ENCODE peak calls at places on chromosomes 6 and 20, in seven cellular contexts. V is K562, N is GM12891, J is HCT116, B is endothelial cell of umbilical vein, Q is sigmoid colon, H is stomach. X is an unnamed sample.

GRCh38 chr6:36963451-36964290 is 9.1 kb downstream of the PI16 start:
- DNase-seq in V (no peak), N (peak), J (no peak), B (no peak), Q (no peak), H (no peak), X (no peak)

GRCh38 chr20:57167971-57168693 is 98.3 kb downstream of the BMP7 start:
- DNase-seq in V (no peak), N (no peak), J (peak), B (no peak), Q (peak), H (no peak), X (no peak)

GRCh38 chr6:54716869-54717268 is 129.7 kb upstream of the FAM83B start:
- DNase-seq in V (no peak), N (no peak), J (no peak), B (no peak), Q (no peak), H (no peak), X (no peak)

GRCh38 chr6:10418862-10419748 is 4.2 kb upstream of the TFAP2A start:
- DNase-seq in V (peak), N (no peak), J (no peak), B (no peak), Q (no peak), H (no peak), X (peak)

GRCh38 chr6:9173229-9173628 is 737.9 kb upstream of the SLC35B3 start:
- DNase-seq in V (no peak), N (no peak), J (no peak), B (no peak), Q (no peak), H (no peak), X (no peak)

GRCh38 chr6:6319947-6320811 is at the start of gene F13A1:
- DNase-seq in V (no peak), N (no peak), J (no peak), B (no peak), Q (no peak), H (no peak), X (no peak)

GRCh38 chr6:70413829-70414494 is 654 bp downstream of the FAM135A start:
- DNase-seq in V (peak), N (no peak), J (no peak), B (peak), Q (no peak), H (no peak), X (no peak)

GRCh38 chr6:21856844-21857243 is 263.3 kb downstream of the SOX4 start:
- DNase-seq in V (no peak), N (no peak), J (no peak), B (no peak), Q (no peak), H (no peak), X (no peak)

GRCh38 chr6:136290406-136291010 is 862 bp upstream of the BCLAF1 start:
- DNase-seq in V (peak), N (peak), J (peak), B (peak), Q (peak), H (peak), X (peak)

GRCh38 chr6:56450882-56451739 is 191.6 kb downstream of the DST start:
- DNase-seq in V (no peak), N (no peak), J (no peak), B (peak), Q (peak), H (peak), X (no peak)

GRCh38 chr6:21949211-21949801 is 347.5 kb downstream of the PRL start:
- DNase-seq in V (no peak), N (no peak), J (no peak), B (no peak), Q (no peak), H (no peak), X (no peak)

GRCh38 chr6:147131728-147132127 is 72.5 kb upstream of the STXBP5 start:
- DNase-seq in V (no peak), N (no peak), J (no peak), B (no peak), Q (no peak), H (no peak), X (no peak)

GRCh38 chr20:58720890-58721289 is 28.3 kb downstream of the NPEPL1 start:
- DNase-seq in V (no peak), N (no peak), J (no peak), B (no peak), Q (no peak), H (no peak), X (peak)

GRCh38 chr20:6164421-6165341 is 41.9 kb upstream of the FERMT1 start:
- DNase-seq in V (no peak), N (no peak), J (peak), B (no peak), Q (no peak), H (no peak), X (no peak)

GRCh38 chr20:50475879-50476292 is 34.3 kb upstream of the PTPN1 start:
- DNase-seq in V (peak), N (no peak), J (no peak), B (peak), Q (no peak), H (peak), X (no peak)

GRCh38 chr20:50672400-50673145 is 18.8 kb downstream of the RIPOR3 start:
- DNase-seq in V (no peak), N (no peak), J (no peak), B (no peak), Q (no peak), H (no peak), X (no peak)

GRCh38 chr6:123529843-123530242 is 106.9 kb downstream of the TRDN start:
- DNase-seq in V (peak), N (no peak), J (no peak), B (no peak), Q (no peak), H (no peak), X (no peak)

GRCh38 chr20:10523438-10523837 is 88.3 kb downstream of the SLX4IP start:
- DNase-seq in V (no peak), N (no peak), J (no peak), B (no peak), Q (peak), H (no peak), X (no peak)

GRCh38 chr6:169171951-169172350 is 81.7 kb downstream of the THBS2 start:
- DNase-seq in V (no peak), N (no peak), J (no peak), B (no peak), Q (no peak), H (no peak), X (no peak)

GRCh38 chr6:53851561-53851960 is 56.8 kb downstream of the LRRC1 start:
- DNase-seq in V (no peak), N (no peak), J (no peak), B (no peak), Q (no peak), H (no peak), X (no peak)

GRCh38 chr6:16316741-16317251 is 78.4 kb downstream of the GMPR start:
- DNase-seq in V (peak), N (no peak), J (peak), B (peak), Q (no peak), H (no peak), X (no peak)

GRCh38 chr6:109834131-109834530 is 143.0 kb downstream of the FIG4 start:
- DNase-seq in V (no peak), N (no peak), J (no peak), B (no peak), Q (no peak), H (no peak), X (no peak)

DNA sequence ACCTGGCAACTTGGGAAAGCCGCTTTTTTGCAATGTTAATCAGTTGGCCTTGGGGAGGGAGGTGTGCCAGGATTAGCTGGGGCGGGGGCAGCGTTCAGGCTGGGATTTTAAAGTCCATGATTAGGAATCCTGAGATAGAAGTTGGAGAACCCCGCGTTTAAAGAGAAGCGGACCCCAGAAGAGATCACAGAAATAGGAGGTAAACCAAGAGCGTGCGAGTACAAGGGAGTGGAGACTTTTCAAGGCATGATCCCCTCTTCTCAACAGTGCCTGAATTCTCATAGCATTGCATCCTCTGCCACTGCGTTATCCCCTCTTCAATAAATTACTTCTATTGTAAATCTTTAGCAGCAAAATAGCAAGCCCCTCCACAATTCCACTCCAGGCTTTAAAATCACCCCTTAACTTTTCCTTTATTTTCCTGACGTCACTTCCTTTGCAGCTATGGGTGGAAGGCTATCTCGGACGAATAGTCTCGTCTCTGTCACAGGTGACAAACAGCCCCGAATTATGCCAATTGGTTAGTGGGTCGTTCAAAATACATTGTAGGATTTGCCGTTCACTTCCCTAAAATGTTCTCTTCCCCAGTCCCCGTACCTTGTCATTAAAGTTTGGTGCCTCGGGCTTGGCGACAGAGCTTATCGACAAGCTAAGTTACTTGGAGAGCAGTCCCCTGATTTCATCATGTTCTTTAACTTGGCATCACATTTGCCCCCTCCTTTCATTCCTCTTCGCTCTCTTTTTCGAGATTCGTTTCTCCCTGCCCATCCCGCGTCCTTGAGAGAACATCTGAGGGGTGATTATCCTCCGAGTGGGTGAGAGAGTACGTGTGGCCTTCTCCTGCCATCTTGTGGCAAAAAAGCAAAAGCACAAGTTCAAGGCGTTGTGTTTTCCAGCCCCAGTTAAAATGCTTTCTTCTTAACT is 17.1 kb downstream of the OR2B2 start:
- DNase-seq in V (peak), N (no peak), J (peak), B (peak), Q (peak), H (peak), X (no peak)
- TF ChIP-seq POLR2A in V (peak), N (no peak), J (peak), B (peak), Q (peak), H (no peak), X (peak)

DNA sequence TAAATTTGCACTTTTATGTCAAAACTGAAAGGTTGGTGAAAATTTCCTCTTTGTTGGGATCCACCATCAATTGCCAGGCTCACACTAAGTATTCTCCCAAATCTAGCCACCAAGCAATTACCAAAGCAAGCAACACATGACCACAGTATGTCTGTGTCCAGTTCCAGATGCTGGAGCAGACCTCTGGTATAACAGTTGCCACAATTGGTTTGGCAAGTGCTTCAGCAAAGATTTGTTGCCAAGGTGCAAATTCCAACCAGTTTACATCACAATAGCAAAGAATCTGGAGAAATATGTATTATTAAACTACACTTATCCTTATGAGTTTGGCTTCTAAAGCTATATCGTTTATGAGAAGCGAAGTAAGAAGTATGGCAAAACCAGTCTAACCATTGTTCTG is 6.4 kb downstream of the GTF2H5 start:
- DNase-seq in V (no peak), N (no peak), J (no peak), B (peak), Q (no peak), H (no peak), X (peak)
- TF ChIP-seq POLR2AphosphoS5 in V (no peak), N (no peak), J (no peak), B (no peak), Q (no peak), H (no peak), X (no peak)

GRCh38 chr6:43687437-43688347 is at the start of gene MRPS18A:
- DNase-seq in V (peak), N (peak), J (peak), B (peak), Q (peak), H (peak), X (peak)
- TF ChIP-seq POLR2A in V (peak), N (peak), J (peak), B (peak), Q (peak), H (no peak), X (peak)

DNA sequence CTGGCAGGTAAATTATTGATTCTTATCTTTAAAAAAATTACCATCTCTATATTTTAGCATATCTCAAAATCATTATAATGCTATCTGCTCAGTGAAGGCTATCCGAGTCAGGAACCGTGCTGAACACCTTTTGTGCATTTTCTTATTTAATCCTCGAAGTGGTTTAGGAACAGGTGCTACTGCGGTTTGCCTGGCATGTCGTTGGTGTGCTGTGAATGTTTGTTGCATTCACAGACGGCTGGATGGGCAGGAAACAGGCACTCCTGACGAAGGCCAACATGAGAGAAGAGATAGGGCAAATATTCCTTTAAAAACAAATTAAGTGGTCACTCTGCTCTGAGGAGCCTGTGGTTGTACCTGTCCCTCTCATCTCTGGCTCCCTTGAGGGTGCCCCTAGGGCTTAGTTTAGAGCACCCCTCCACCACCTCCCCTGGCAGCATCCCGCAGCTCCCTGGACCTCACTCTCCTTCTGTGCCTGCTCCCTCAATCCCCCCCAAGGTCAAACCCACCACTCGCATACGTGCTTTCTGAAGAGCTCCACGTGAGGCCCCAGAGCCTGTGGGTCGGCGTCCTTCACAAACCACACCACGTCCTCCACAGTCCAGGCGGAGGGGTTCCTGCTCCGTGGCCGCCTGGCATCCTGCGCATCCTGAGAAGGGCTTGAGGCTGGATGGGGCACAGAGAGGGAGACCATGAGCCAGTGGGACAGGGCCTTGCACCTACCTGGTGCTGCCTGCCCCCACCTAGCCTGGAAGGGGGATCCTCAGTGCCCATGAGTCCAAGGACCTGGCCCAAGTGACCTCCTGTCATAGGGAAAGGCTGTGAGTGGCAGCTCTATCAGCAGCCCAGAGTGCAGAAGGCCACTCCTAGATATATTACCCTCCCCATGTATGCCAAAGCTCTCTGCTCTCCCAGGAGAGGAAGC is 116.5 kb downstream of the SCML4 start:
- DNase-seq in V (no peak), N (no peak), J (no peak), B (no peak), Q (no peak), H (no peak), X (no peak)
- TF ChIP-seq POLR2AphosphoS5 in V (no peak), N (no peak), J (no peak), B (no peak), Q (no peak), H (no peak), X (no peak)

GRCh38 chr20:5153152-5153467 is 26.3 kb downstream of the CDS2 start:
- DNase-seq in V (no peak), N (no peak), J (no peak), B (no peak), Q (no peak), H (no peak), X (no peak)

GRCh38 chr20:5149892-5150225 is 23.1 kb downstream of the CDS2 start:
- DNase-seq in V (no peak), N (no peak), J (no peak), B (no peak), Q (no peak), H (no peak), X (no peak)

GRCh38 chr20:5147193-5147592 is 20.4 kb downstream of the CDS2 start:
- DNase-seq in V (no peak), N (no peak), J (no peak), B (no peak), Q (no peak), H (no peak), X (no peak)

GRCh38 chr20:5148581-5148980 is 21.8 kb downstream of the CDS2 start:
- DNase-seq in V (no peak), N (no peak), J (no peak), B (no peak), Q (no peak), H (no peak), X (no peak)

DNA sequence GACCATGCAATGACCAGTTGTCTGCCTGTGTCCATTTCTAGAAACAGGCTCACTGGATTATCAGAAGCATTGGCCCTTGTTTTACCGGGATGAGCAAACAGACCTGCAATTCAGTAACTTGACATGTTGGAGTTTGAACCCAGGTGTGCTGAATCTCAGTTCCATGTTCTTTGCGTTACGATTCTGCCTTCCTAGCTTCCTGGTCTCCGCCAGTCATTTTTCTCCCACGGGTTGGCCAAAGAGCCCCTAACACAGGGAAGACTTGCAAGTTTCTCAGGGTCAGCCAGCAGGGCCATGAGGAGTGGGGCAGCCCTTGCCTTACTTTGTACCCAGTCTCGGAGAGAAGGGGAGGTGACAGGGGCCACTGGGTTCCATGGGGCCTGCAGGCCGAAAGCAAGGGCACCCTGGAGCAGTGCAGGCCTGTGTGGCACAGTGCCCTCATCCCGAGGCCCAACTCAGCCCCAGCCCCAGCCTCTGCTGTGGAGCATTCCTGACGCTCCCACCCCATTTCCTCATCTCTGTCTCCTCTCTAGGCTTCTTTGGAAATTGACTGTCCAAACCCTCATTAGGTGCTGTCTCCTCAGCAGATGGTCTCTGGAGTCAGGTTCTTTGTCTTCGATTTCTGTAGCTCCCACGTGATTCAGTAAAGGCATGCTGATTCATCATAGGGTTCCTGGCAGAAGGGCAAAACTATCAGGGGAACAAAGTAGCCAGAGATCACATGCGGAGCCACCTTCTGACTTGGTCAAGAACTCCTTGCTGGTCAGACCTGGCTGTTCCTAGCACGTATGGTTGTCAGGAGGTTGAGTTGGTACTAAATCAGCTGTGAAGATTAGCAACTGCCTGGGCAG is 23.6 kb downstream of the CDS2 start:
- DNase-seq in V (no peak), N (no peak), J (no peak), B (no peak), Q (no peak), H (no peak), X (no peak)
- TF ChIP-seq POLR2A in V (no peak), N (no peak), J (no peak), B (no peak), Q (no peak), H (no peak), X (no peak)

DNA sequence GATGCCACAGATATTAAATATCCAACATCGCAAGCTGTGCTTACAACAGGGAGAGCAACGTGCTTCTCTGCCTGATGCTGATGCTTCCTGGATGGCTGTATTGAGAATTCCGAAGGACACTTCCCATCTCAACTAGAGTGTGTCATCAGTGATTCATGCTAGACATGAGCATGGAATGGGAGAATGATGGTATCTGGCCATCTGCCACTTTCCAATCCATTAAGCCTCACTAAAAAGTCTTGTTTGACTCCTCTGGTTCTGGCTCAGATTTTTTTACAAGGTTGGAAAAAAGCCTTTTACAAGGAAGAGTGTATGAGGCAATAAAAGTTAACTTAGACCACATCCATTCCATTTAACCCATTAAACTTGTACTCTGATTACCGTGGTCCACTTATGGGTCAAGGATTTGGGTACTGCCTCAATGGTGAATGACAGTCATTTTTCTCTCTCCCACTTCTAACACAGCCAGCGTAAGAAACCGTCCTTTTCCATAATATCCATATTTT is 265.3 kb downstream of the UST start:
- DNase-seq in V (no peak), N (no peak), J (peak), B (peak), Q (no peak), H (no peak), X (no peak)
- TF ChIP-seq POLR2AphosphoS5 in V (no peak), N (no peak), J (no peak), B (no peak), Q (no peak), H (no peak), X (no peak)

DNA sequence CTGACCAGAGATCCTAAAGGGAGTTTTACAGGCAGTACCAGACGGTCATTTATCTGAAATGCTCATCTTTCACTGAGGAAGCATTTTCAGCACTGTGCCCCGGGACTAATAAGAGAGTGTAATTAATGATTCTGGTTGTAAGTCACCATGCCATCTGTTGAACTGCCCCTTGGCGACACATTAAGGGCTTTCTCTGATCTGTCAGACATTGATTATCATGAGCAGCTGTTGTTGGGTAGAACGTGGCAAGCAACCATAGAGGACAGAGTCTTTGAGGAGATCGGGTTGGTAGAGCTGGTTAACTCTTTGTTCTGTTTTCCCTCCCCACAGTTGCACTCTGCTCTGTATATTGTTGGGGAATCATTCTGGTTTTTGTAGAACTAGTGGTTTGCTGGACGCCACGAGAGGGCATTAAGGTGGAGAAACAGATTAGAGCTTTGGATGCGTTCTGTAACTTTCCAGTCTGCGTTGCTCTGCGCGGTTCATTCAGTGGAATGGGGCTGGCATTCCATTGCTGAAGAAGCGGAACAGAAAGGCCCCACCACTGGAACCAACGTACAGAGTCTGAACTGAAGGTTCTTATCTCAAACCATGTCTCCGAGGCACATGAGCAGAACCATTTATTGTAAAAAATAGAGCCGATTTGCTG is 34.3 kb downstream of the RPRD1B start:
- DNase-seq in V (no peak), N (no peak), J (no peak), B (no peak), Q (no peak), H (no peak), X (no peak)
- TF ChIP-seq POLR2A in V (no peak), N (no peak), J (no peak), B (no peak), Q (no peak), H (no peak), X (no peak)